ENCODE peak calls at places on chromosomes 5 and 9, in nine cellular contexts. L, S, Q, G, J, T, Z, A and M are unnamed samples.

GRCh38 chr5:1319436-1320343 is 24.8 kb upstream of the TERT start:
- DNase-seq in G (no peak), L (no peak), Q (no peak), J (no peak), S (no peak), A (no peak), T (no peak), Z (no peak), M (no peak)

GRCh38 chr5:36740259-36740898 is 134.0 kb downstream of the SLC1A3 start:
- DNase-seq in J (no peak), T (no peak), Z (no peak), Q (no peak), L (no peak), G (no peak), S (no peak), A (no peak), M (peak; percentile 38)

GRCh38 chr5:177097016-177097985 is 10.6 kb downstream of the FGFR4 start:
- DNase-seq in L (no peak), A (no peak), T (no peak), G (no peak), Q (no peak), S (no peak), J (no peak), Z (no peak), M (no peak)

GRCh38 chr9:4600363-4600762 is 61.7 kb upstream of the PLPP6 start:
- DNase-seq in L (no peak), Z (no peak), A (no peak), S (no peak), T (no peak), J (no peak), Q (no peak), G (no peak), M (no peak)

GRCh38 chr9:118786877-118787276 is 582.4 kb downstream of the BRINP1 start:
- DNase-seq in A (no peak), Q (no peak), Z (no peak), T (no peak), L (peak; percentile 5), S (no peak), G (no peak), J (no peak), M (no peak)

GRCh38 chr5:43616535-43616934 is 13.6 kb downstream of the NNT start:
- DNase-seq in L (peak; percentile 24), S (no peak), J (no peak), A (no peak), T (no peak), G (no peak), Z (peak; percentile 11), Q (no peak), M (no peak)

GRCh38 chr5:144361406-144361805 is 190.7 kb downstream of the KCTD16 start:
- DNase-seq in A (no peak), G (no peak), L (no peak), Z (no peak), T (no peak), J (no peak), Q (no peak), S (no peak), M (no peak)

GRCh38 chr9:78132688-78133033 is 101.0 kb upstream of the GNAQ start:
- DNase-seq in S (no peak), G (no peak), J (no peak), Q (no peak), A (no peak), Z (no peak), L (no peak), T (no peak), M (no peak)

GRCh38 chr5:65076251-65076869 is 307.6 kb downstream of the CWC27 start:
- DNase-seq in L (peak; percentile 42), Q (no peak), G (peak; percentile 57), T (peak; percentile 52), S (peak; percentile 21), A (peak; percentile 18), Z (peak; percentile 48), J (peak; percentile 27), M (no peak)

GRCh38 chr5:68653471-68653870 is 437.9 kb downstream of the PIK3R1 start:
- DNase-seq in A (no peak), J (no peak), L (no peak), S (no peak), G (no peak), Z (no peak), Q (no peak), T (no peak), M (no peak)

GRCh38 chr5:170636836-170637477 is 133.1 kb downstream of the KCNIP1 start:
- DNase-seq in L (no peak), T (no peak), J (no peak), Q (no peak), G (no peak), A (no peak), Z (no peak), S (no peak), M (no peak)

GRCh38 chr9:88198346-88198807 is 60.1 kb upstream of the SPATA31C2 start:
- DNase-seq in S (no peak), L (no peak), J (no peak), A (no peak), Q (no peak), G (no peak), Z (peak; percentile 5), T (peak; percentile 28), M (no peak)

GRCh38 chr9:79662553-79662956 is 90.8 kb downstream of the TLE4 start:
- DNase-seq in T (no peak), A (no peak), L (no peak), Q (no peak), G (no peak), S (no peak), Z (no peak), J (no peak), M (no peak)

GRCh38 chr9:135230386-135230765 is 142.9 kb downstream of the OLFM1 start:
- DNase-seq in A (peak; percentile 2), G (no peak), Z (no peak), S (no peak), J (no peak), L (no peak), T (no peak), Q (no peak), M (peak; percentile 12)

GRCh38 chr5:79133121-79133656 is 21.6 kb downstream of the BHMT start:
- DNase-seq in J (no peak), A (no peak), Z (no peak), S (no peak), G (peak; percentile 45), L (peak; percentile 62), T (peak; percentile 13), Q (no peak), M (no peak)

GRCh38 chr9:135887021-135887507 is 20.3 kb downstream of the CAMSAP1 start:
- DNase-seq in Z (no peak), S (no peak), J (peak; percentile 39), Q (no peak), T (peak; percentile 39), A (peak; percentile 71), L (no peak), G (no peak), M (no peak)

GRCh38 chr9:132877447-132877817 is 652 bp downstream of the AK8 start:
- DNase-seq in Z (no peak), Q (no peak), J (no peak), A (no peak), S (no peak), L (no peak), G (no peak), T (no peak), M (no peak)

GRCh38 chr5:150428106-150428876 is 15.6 kb upstream of the CD74 start:
- DNase-seq in Q (no peak), G (no peak), A (peak; percentile 60), L (no peak), Z (peak; percentile 19), J (peak; percentile 81), S (no peak), T (no peak), M (peak; percentile 52)

GRCh38 chr9:83435301-83435700 is 102.9 kb downstream of the FRMD3 start:
- DNase-seq in L (no peak), T (no peak), S (no peak), A (no peak), G (no peak), Q (no peak), J (no peak), Z (no peak), M (no peak)

GRCh38 chr9:83432877-83433276 is 105.3 kb downstream of the FRMD3 start:
- DNase-seq in J (no peak), G (no peak), Q (no peak), T (no peak), L (no peak), Z (no peak), S (no peak), A (no peak), M (no peak)

GRCh38 chr9:83432104-83432627 is 106.0 kb downstream of the FRMD3 start:
- DNase-seq in Z (no peak), G (no peak), A (peak; percentile 66), J (peak; percentile 61), L (no peak), T (no peak), Q (no peak), S (no peak), M (peak; percentile 93)

GRCh38 chr9:83434254-83434653 is 103.9 kb downstream of the FRMD3 start:
- DNase-seq in G (no peak), S (no peak), L (no peak), A (no peak), T (no peak), Q (no peak), J (no peak), Z (no peak), M (no peak)

GRCh38 chr9:83433841-83434240 is 104.4 kb downstream of the FRMD3 start:
- DNase-seq in A (no peak), Z (no peak), T (no peak), L (no peak), G (no peak), Q (no peak), S (no peak), J (no peak), M (no peak)
- H3K27ac ChIP-seq in A (no peak overlapping the region), Z (no peak overlapping the region), T (no peak overlapping the region), L (no peak overlapping the region), G (no peak overlapping the region), Q (no peak overlapping the region), S (no peak overlapping the region), J (no peak overlapping the region), M (no peak overlapping the region)

GRCh38 chr9:130639866-130640555 is 24.4 kb upstream of the PRDM12 start:
- DNase-seq in J (no peak), A (no peak), Z (no peak), G (no peak), S (no peak), Q (no peak), L (no peak), T (no peak), M (no peak)
- H3K27ac ChIP-seq in J (no peak overlapping the region), A (no peak overlapping the region), Z (no peak overlapping the region), G (no peak overlapping the region), S (no peak overlapping the region), Q (no peak overlapping the region), L (no peak overlapping the region), T (no peak overlapping the region), M (no peak overlapping the region)

GRCh38 chr5:126780165-126780827 is 3.4 kb downstream of the LMNB1 start:
- DNase-seq in S (peak; percentile 15), Q (no peak), A (no peak), Z (peak; percentile 69), T (peak; percentile 53), J (no peak), G (no peak), L (peak; percentile 65), M (no peak)
- H3K27ac ChIP-seq in S (no peak overlapping the region), Q (no peak overlapping the region), A (no peak overlapping the region), Z (no peak overlapping the region), T (no peak overlapping the region), J (no peak overlapping the region), G (peak overlapping the region; percentile 14), L (no peak overlapping the region), M (no peak overlapping the region)

DNA sequence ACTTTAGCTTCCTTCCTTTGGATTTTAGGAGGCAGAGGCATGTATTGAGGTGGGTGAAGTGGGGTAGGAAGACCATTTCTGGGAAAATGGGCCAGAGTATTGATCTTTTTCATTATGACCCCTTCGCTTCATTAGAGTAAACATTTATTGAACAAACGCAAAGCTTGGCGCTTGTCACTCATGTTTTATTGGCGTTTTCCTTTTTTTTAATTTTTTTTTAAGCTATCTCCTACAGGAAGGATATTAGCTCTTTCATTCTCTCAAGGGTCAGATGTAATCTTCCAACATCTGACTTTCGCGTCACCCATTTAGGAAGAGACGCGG is 273 bp upstream of the SUB1 start:
- DNase-seq in G (no peak), S (no peak), Z (no peak), Q (no peak), T (no peak), A (no peak), L (no peak), J (no peak), M (no peak)
- H3K27ac ChIP-seq in G (no peak overlapping the region), S (peak overlapping the region; percentile 100), Z (no peak overlapping the region), Q (peak overlapping the region; percentile 100), T (peak overlapping the region; percentile 81), A (peak overlapping the region; percentile 100), L (peak overlapping the region; percentile 100), J (peak overlapping the region; percentile 99), M (peak overlapping the region; percentile 99)